ENCODE peak calls at places on chromosomes 6 and 20, in seven cellular contexts. Q is mesendoderm, G is H9, O is neuronal stem cell, U is IMR-90, J is H1, L is trophoblast cell. Y is an unnamed sample.

GRCh38 chr20:11366660-11367059 is 551.0 kb upstream of the BTBD3 start:
- DNase-seq in Q (no peak), G (no peak), O (no peak), U (peak), J (no peak), L (no peak), Y (no peak)

GRCh38 chr6:72522735-72523141 is 99.1 kb upstream of the KCNQ5 start:
- DNase-seq in Q (peak), G (peak), O (no peak), U (no peak), J (peak), L (peak), Y (no peak)

GRCh38 chr6:158706369-158706982 is 56.6 kb downstream of the SYTL3 start:
- DNase-seq in Q (peak), G (peak), O (no peak), U (peak), J (no peak), L (no peak), Y (peak)

GRCh38 chr20:52060794-52061714 is 130.5 kb downstream of the ZFP64 start:
- DNase-seq in Q (peak), G (peak), O (peak), U (no peak), J (no peak), L (no peak), Y (peak)

GRCh38 chr6:168837231-168837903 is 396.4 kb downstream of the SMOC2 start:
- DNase-seq in Q (no peak), G (no peak), O (no peak), U (no peak), J (no peak), L (peak), Y (no peak)

GRCh38 chr6:121826156-121826810 is 390.8 kb downstream of the GJA1 start:
- DNase-seq in Q (peak), G (no peak), O (no peak), U (peak), J (no peak), L (peak), Y (peak)

GRCh38 chr6:17630511-17631073 is 30.5 kb downstream of the FAM8A1 start:
- DNase-seq in Q (no peak), G (no peak), O (no peak), U (peak), J (no peak), L (no peak), Y (peak)

GRCh38 chr6:53284901-53285300 is 63.8 kb downstream of the ELOVL5 start:
- DNase-seq in Q (no peak), G (no peak), O (no peak), U (no peak), J (no peak), L (no peak), Y (no peak)

DNA sequence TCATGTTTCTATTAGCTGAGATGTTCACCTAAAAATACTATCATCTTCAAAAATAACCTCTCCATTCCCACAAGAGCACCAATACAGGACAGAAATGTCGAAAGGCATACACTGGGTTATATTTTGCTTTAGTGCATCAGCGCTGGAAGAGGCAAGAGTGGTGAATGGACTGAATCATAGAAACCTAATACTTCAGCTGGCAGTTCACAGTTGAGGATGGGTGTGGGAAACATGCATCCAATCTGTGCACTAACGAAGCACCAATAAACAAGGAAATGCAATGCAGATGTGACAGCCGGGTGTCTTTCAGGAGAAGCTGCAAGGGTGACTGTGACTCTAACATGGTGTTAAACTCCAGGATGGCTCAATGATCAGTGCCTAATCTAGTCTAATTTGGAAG is 365.8 kb downstream of the ESR1 start:
- DNase-seq in Q (peak), G (no peak), O (no peak), U (no peak), J (no peak), L (no peak), Y (no peak)
- H2BK5ac ChIP-seq in Q (no peak), G (no peak), O (no peak), U (no peak), J (no peak), L (no peak), Y (no peak)

GRCh38 chr6:24270011-24270410 is 87.8 kb downstream of the DCDC2 start:
- DNase-seq in Q (no peak), G (no peak), O (no peak), U (no peak), J (no peak), L (peak), Y (no peak)

GRCh38 chr6:24273471-24273870 is 84.4 kb downstream of the DCDC2 start:
- DNase-seq in Q (no peak), G (no peak), O (no peak), U (peak), J (no peak), L (no peak), Y (peak)

GRCh38 chr6:24272148-24272547 is 85.7 kb downstream of the DCDC2 start:
- DNase-seq in Q (no peak), G (no peak), O (no peak), U (no peak), J (no peak), L (no peak), Y (no peak)

GRCh38 chr6:24274441-24275083 is 83.3 kb downstream of the DCDC2 start:
- DNase-seq in Q (peak), G (no peak), O (no peak), U (peak), J (no peak), L (no peak), Y (peak)
- H3K18ac ChIP-seq in Q (no peak), G (no peak), O (no peak), U (no peak), J (no peak), L (no peak), Y (no peak)

GRCh38 chr6:34319471-34319885 is 70.7 kb upstream of the SMIM29 start:
- DNase-seq in Q (no peak), G (no peak), O (no peak), U (no peak), J (no peak), L (peak), Y (no peak)
- H3K27ac ChIP-seq in Q (no peak), G (no peak), O (no peak), U (no peak), J (no peak), L (peak), Y (no peak)

GRCh38 chr20:56924976-56925695 is 296.0 kb downstream of the TFAP2C start:
- DNase-seq in Q (peak), G (peak), O (peak), U (no peak), J (peak), L (no peak), Y (peak)
- H2BK5ac ChIP-seq in Q (no peak), G (no peak), O (no peak), U (no peak), J (no peak), L (no peak), Y (peak)

DNA sequence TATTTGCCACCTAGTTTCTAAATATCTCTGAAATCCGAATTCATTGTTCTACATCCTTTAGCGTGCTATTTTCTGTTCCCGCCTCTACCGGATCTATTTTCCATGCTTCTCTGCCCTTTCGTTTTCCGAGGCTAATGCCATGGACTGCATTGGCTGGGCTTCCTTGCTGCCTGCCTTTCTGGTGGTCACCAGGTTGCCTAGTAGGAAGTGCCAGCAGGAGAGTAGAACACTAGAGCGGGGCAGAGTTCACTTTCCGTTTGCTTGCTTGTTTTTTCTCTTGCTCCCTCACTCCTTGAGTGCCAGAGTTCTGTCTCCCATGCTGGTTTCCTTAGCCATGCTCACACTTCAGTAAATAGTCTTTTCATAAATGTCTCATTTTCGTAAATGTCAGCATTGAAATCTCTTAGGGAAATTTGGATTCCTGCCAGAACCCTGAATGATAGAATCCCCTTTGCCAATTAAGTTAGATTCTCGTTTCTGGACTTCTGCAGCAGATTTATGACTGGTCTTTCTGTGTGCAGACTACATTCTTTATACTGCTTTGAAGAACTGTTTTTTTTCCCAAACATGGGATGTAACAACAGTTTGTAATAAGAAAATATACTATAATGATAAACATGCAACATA is 63.9 kb downstream of the FAM83B start:
- DNase-seq in Q (no peak), G (no peak), O (no peak), U (peak), J (no peak), L (no peak), Y (peak)
- H3K18ac ChIP-seq in Q (no peak), G (no peak), O (no peak), U (peak), J (no peak), L (no peak), Y (no peak)

GRCh38 chr20:37244572-37244957 is 17.0 kb downstream of the GHRH start:
- DNase-seq in Q (no peak), G (no peak), O (no peak), U (no peak), J (no peak), L (no peak), Y (no peak)

GRCh38 chr20:37245181-37245580 is 16.4 kb downstream of the GHRH start:
- DNase-seq in Q (no peak), G (no peak), O (no peak), U (no peak), J (no peak), L (no peak), Y (no peak)

GRCh38 chr20:37243937-37244571 is 17.6 kb downstream of the GHRH start:
- DNase-seq in Q (no peak), G (no peak), O (no peak), U (no peak), J (no peak), L (no peak), Y (no peak)

GRCh38 chr20:37242503-37242902 is 19.1 kb downstream of the GHRH start:
- DNase-seq in Q (no peak), G (no peak), O (no peak), U (no peak), J (no peak), L (no peak), Y (no peak)

DNA sequence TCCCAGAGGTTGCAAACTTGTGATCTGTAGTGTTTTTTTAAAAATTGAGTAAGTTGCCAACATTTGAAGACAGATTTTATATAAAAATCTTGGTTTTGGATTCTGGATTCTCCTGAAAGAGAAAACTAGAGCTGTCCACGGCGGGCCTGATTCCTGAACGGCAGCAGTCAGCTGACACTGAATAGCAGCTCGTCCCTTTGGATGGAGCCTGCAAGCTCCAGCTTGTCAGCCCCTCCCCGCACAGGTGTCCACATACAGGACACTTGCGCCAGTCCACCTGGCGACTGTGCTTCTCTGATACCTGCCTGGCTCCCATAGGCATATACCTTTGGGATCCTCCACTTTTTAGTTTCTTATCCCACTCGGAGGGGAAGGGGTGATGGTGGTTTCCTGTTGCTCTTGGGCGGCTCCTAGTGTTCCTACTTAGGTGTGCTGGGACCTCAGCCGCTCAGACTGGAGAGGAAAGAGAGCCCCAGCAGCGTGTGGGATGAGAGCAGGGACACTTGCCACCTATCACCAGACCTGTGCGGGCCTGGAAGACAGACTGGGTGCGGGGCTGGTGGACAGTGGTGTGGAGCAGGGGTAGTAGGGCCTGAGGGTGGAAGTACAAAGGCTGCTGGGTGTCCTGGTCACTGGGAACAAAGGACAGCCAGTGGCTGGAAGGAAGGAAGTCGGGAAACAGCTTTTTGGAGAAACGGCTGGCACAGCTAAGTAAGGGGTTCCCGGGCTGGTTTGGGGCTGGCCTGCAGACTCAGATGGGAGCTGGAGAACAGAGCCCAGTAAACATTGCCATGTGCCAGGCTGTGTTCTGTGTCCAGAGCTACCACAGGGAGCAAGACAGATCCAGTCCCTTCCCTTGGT is 18.3 kb downstream of the GHRH start:
- DNase-seq in Q (peak), G (peak), O (no peak), U (no peak), J (peak), L (no peak), Y (no peak)
- H3K27ac ChIP-seq in Q (no peak), G (no peak), O (peak), U (no peak), J (peak), L (no peak), Y (no peak)

GRCh38 chr20:13249118-13249859 is 28.2 kb downstream of the ISM1 start:
- DNase-seq in Q (no peak), G (no peak), O (no peak), U (no peak), J (no peak), L (no peak), Y (no peak)
- H2BK5ac ChIP-seq in Q (no peak), G (no peak), O (no peak), U (no peak), J (no peak), L (no peak), Y (no peak)

GRCh38 chr20:31705598-31706597 is 16.8 kb downstream of the BCL2L1 start:
- DNase-seq in Q (no peak), G (no peak), O (no peak), U (no peak), J (no peak), L (no peak), Y (no peak)
- H3K18ac ChIP-seq in Q (no peak), G (no peak), O (no peak), U (no peak), J (no peak), L (peak), Y (peak)

Y was measured in mesenchymal stem cell.